ENCODE peak calls at places on chromosomes 2 and 18, in six cellular contexts. I is T-helper 2 cell, X is psoas muscle, B is Kasumi-1, Z is ELF-1, R is astrocyte. M is an unnamed sample.

GRCh38 chr2:133247613-133248012 is 320.6 kb downstream of the NCKAP5 start:
- DNase-seq in I (no peak), Z (no peak), B (peak; percentile 63), X (no peak), R (no peak), M (no peak)

GRCh38 chr18:58584219-58585127 is 44.4 kb downstream of the ALPK2 start:
- DNase-seq in Z (peak; percentile 49), I (no peak), B (no peak), X (no peak), R (peak; percentile 86), M (peak; percentile 77)

GRCh38 chr18:32772580-32773186 is at the start of gene KLHL14:
- DNase-seq in R (no peak), X (no peak), I (no peak), B (no peak), Z (no peak), M (no peak)

GRCh38 chr2:100041946-100042345 is 100.4 kb downstream of the AFF3 start:
- DNase-seq in I (no peak), Z (peak; percentile 20), B (no peak), X (no peak), R (no peak), M (no peak)

GRCh38 chr18:58544616-58545337 is 84.1 kb downstream of the ALPK2 start:
- DNase-seq in B (no peak), R (peak; percentile 81), I (no peak), X (no peak), Z (no peak), M (no peak)

GRCh38 chr2:7333970-7334493 is 416.8 kb downstream of the RNF144A start:
- DNase-seq in B (no peak), I (no peak), X (no peak), Z (no peak), R (no peak), M (no peak)

GRCh38 chr18:77009675-77010074 is 122.9 kb downstream of the MBP start:
- DNase-seq in I (no peak), B (no peak), Z (no peak), R (no peak), X (no peak), M (no peak)

GRCh38 chr2:196096264-196096663 is 27.6 kb upstream of the DNAH7 start:
- DNase-seq in X (no peak), R (no peak), B (no peak), Z (no peak), I (no peak), M (no peak)

GRCh38 chr2:22375094-22375493 is 1009.9 kb upstream of the KLHL29 start:
- DNase-seq in Z (no peak), R (no peak), X (no peak), B (no peak), I (no peak), M (no peak)

GRCh38 chr2:216636570-216637450 is 3.6 kb downstream of the IGFBP2 start:
- DNase-seq in Z (peak; percentile 83), I (no peak), B (no peak), X (no peak), R (peak; percentile 75), M (no peak)

GRCh38 chr2:104702451-104702850 is 151.5 kb upstream of the POU3F3 start:
- DNase-seq in X (no peak), B (no peak), I (no peak), R (no peak), Z (no peak), M (no peak)

GRCh38 chr2:220887271-220887870 is 684.7 kb downstream of the EPHA4 start:
- DNase-seq in B (no peak), I (no peak), R (peak; percentile 79), X (no peak), Z (no peak), M (no peak)

GRCh38 chr2:22784586-22784985 is 600.4 kb upstream of the KLHL29 start:
- DNase-seq in I (no peak), Z (no peak), B (no peak), X (no peak), R (no peak), M (no peak)

GRCh38 chr2:172460780-172461201 is 33.4 kb downstream of the ITGA6 start:
- DNase-seq in B (peak; percentile 23), I (no peak), R (no peak), X (no peak), Z (no peak), M (no peak)

GRCh38 chr18:42706618-42707017 is 408.9 kb downstream of the RIT2 start:
- DNase-seq in R (no peak), I (no peak), B (no peak), Z (peak; percentile 60), X (no peak), M (no peak)

GRCh38 chr18:32019251-32019943 is 772 bp downstream of the RNF125 start:
- DNase-seq in Z (peak; percentile 61), X (peak; percentile 33), R (peak; percentile 44), B (peak; percentile 20), I (peak; percentile 86), M (no peak)

GRCh38 chr2:205700331-205701132 is 18.2 kb downstream of the NRP2 start:
- DNase-seq in B (peak; percentile 23), Z (peak; percentile 55), R (peak; percentile 96), I (no peak), X (no peak), M (peak; percentile 58)

GRCh38 chr2:72929010-72929409 is 11.7 kb downstream of the EMX1 start:
- DNase-seq in I (no peak), R (no peak), X (no peak), B (no peak), Z (no peak), M (no peak)

GRCh38 chr2:102806250-102806837 is 44.5 kb downstream of the TMEM182 start:
- DNase-seq in Z (peak; percentile 87), R (peak; percentile 38), X (peak; percentile 69), B (peak; percentile 72), I (no peak), M (peak; percentile 24)

GRCh38 chr18:79529991-79530390 is 134.3 kb downstream of the NFATC1 start:
- DNase-seq in X (no peak), I (no peak), Z (no peak), B (no peak), R (no peak), M (no peak)

GRCh38 chr18:48994044-48994651 is 43.4 kb upstream of the SMAD7 start:
- DNase-seq in B (no peak), X (peak; percentile 55), R (peak; percentile 84), I (no peak), Z (no peak), M (no peak)

GRCh38 chr2:159108178-159108893 is 139.9 kb downstream of the TANC1 start:
- DNase-seq in I (no peak), B (no peak), X (no peak), R (no peak), Z (no peak), M (no peak)

GRCh38 chr18:62287753-62288668 is 37.1 kb upstream of the TNFRSF11A start:
- DNase-seq in B (no peak), R (no peak), Z (no peak), X (no peak), I (no peak), M (no peak)

GRCh38 chr2:48448274-48449061 is 81.5 kb upstream of the STON1 start:
- DNase-seq in X (no peak), R (peak; percentile 90), I (peak; percentile 7), B (peak; percentile 52), Z (no peak), M (peak; percentile 58)

GRCh38 chr18:74654637-74655036 is 57.0 kb downstream of the ZNF407 start:
- DNase-seq in X (no peak), R (peak; percentile 15), Z (no peak), B (peak; percentile 67), I (no peak), M (no peak)

GRCh38 chr2:109647636-109648035 is 33.5 kb downstream of the SOWAHC start:
- DNase-seq in Z (peak; percentile 43), B (no peak), X (no peak), I (no peak), R (peak; percentile 60), M (peak; percentile 76)

GRCh38 chr18:44514106-44514505 is 166.6 kb upstream of the SETBP1 start:
- DNase-seq in R (no peak), X (no peak), B (no peak), I (no peak), Z (no peak), M (no peak)

GRCh38 chr18:46484971-46485370 is 172.0 kb downstream of the LOXHD1 start:
- DNase-seq in B (no peak), Z (no peak), R (no peak), I (no peak), X (no peak), M (no peak)

GRCh38 chr18:7565677-7566076 is 1.4 kb upstream of the PTPRM start:
- DNase-seq in Z (no peak), I (no peak), R (no peak), B (no peak), X (no peak), M (no peak)

GRCh38 chr2:80186262-80186661 is 118.3 kb downstream of the LRRTM1 start:
- DNase-seq in B (no peak), Z (no peak), I (no peak), X (no peak), R (no peak), M (no peak)